ENCODE peak calls at places on chromosomes 12 and 14, in five cellular contexts. One of them, this sample, is unnamed.

GRCh38 chr14:100544506-100545141 is 42.6 kb downstream of the BEGAIN start:
- DNase-seq in HTR-8/SVneo: no peak
- DNase-seq in HCEC 1CT: no peak
- DNase-seq in AG09319: no peak
- DNase-seq in iris pigment epithelial cell: no peak
- DNase-seq in this sample: no peak

GRCh38 chr14:45246633-45247173 is 6.3 kb downstream of the MIS18BP1 start:
- DNase-seq in iris pigment epithelial cell: peak
- DNase-seq in HCEC 1CT: no peak
- DNase-seq in HTR-8/SVneo: no peak
- DNase-seq in AG09319: no peak
- DNase-seq in this sample: no peak

GRCh38 chr14:96631621-96632362 is 129.6 kb downstream of the PAPOLA start:
- DNase-seq in AG09319: no peak
- DNase-seq in HCEC 1CT: no peak
- DNase-seq in HTR-8/SVneo: no peak
- DNase-seq in iris pigment epithelial cell: peak
- DNase-seq in this sample: no peak

GRCh38 chr14:91754185-91754584 is 22.3 kb upstream of the CATSPERB start:
- DNase-seq in AG09319: no peak
- DNase-seq in HCEC 1CT: no peak
- DNase-seq in HTR-8/SVneo: no peak
- DNase-seq in iris pigment epithelial cell: no peak
- DNase-seq in this sample: no peak

GRCh38 chr12:18971932-18972331 is 157.6 kb upstream of the PLEKHA5 start:
- DNase-seq in iris pigment epithelial cell: no peak
- DNase-seq in HCEC 1CT: no peak
- DNase-seq in HTR-8/SVneo: no peak
- DNase-seq in AG09319: no peak
- DNase-seq in this sample: no peak

GRCh38 chr14:101934751-101935150 is 29.6 kb upstream of the DYNC1H1 start:
- DNase-seq in AG09319: no peak
- DNase-seq in HCEC 1CT: no peak
- DNase-seq in iris pigment epithelial cell: no peak
- DNase-seq in HTR-8/SVneo: no peak
- DNase-seq in this sample: no peak

GRCh38 chr14:24071144-24071697 is at the start of gene CPNE6:
- DNase-seq in iris pigment epithelial cell: no peak
- DNase-seq in AG09319: no peak
- DNase-seq in HTR-8/SVneo: no peak
- DNase-seq in HCEC 1CT: no peak
- DNase-seq in this sample: no peak

GRCh38 chr14:83534995-83535394 is 1994.9 kb upstream of the FLRT2 start:
- DNase-seq in HCEC 1CT: no peak
- DNase-seq in iris pigment epithelial cell: no peak
- DNase-seq in AG09319: no peak
- DNase-seq in HTR-8/SVneo: no peak
- DNase-seq in this sample: no peak

GRCh38 chr14:86575141-86575540 is 1045.2 kb downstream of the FLRT2 start:
- DNase-seq in HTR-8/SVneo: no peak
- DNase-seq in iris pigment epithelial cell: no peak
- DNase-seq in AG09319: no peak
- DNase-seq in HCEC 1CT: no peak
- DNase-seq in this sample: no peak

GRCh38 chr14:37594916-37595808 is at the start of the genes FOXA1 and TTC6:
- DNase-seq in HTR-8/SVneo: no peak
- DNase-seq in iris pigment epithelial cell: peak
- DNase-seq in AG09319: no peak
- DNase-seq in HCEC 1CT: no peak
- DNase-seq in this sample: no peak